ENCODE peak calls at places on chromosomes 12 and 14, in eight cellular contexts. One of them, this sample, is unnamed.

GRCh38 chr14:67395876-67396189 is 16.1 kb downstream of the PLEK2 start:
- DNase-seq in body of pancreas: no peak
- DNase-seq in Caco-2: no peak
- DNase-seq in adrenal gland: no peak
- DNase-seq in fibroblast of mammary gland: no peak
- DNase-seq in D721Med: no peak
- DNase-seq in psoas muscle: no peak
- DNase-seq in IMR-90: no peak
- DNase-seq in this sample: no peak

GRCh38 chr12:43104524-43104923 is 447.5 kb downstream of the ADAMTS20 start:
- DNase-seq in body of pancreas: no peak
- DNase-seq in Caco-2: no peak
- DNase-seq in adrenal gland: no peak
- DNase-seq in fibroblast of mammary gland: peak; percentile 80
- DNase-seq in D721Med: no peak
- DNase-seq in psoas muscle: no peak
- DNase-seq in IMR-90: peak; percentile 64
- DNase-seq in this sample: no peak

GRCh38 chr14:90298230-90298629 is 33.5 kb downstream of the NRDE2 start:
- DNase-seq in body of pancreas: no peak
- DNase-seq in Caco-2: no peak
- DNase-seq in adrenal gland: no peak
- DNase-seq in fibroblast of mammary gland: no peak
- DNase-seq in D721Med: no peak
- DNase-seq in psoas muscle: no peak
- DNase-seq in IMR-90: no peak
- DNase-seq in this sample: no peak

GRCh38 chr12:72077111-72077820 is 138.6 kb downstream of the TPH2 start:
- DNase-seq in body of pancreas: no peak
- DNase-seq in Caco-2: no peak
- DNase-seq in adrenal gland: no peak
- DNase-seq in fibroblast of mammary gland: no peak
- DNase-seq in D721Med: no peak
- DNase-seq in psoas muscle: no peak
- DNase-seq in IMR-90: no peak
- DNase-seq in this sample: no peak

GRCh38 chr12:77814361-77814760 is 16.3 kb upstream of the NAV3 start:
- DNase-seq in body of pancreas: no peak
- DNase-seq in Caco-2: no peak
- DNase-seq in adrenal gland: no peak
- DNase-seq in fibroblast of mammary gland: no peak
- DNase-seq in D721Med: no peak
- DNase-seq in psoas muscle: no peak
- DNase-seq in IMR-90: no peak
- DNase-seq in this sample: no peak

GRCh38 chr12:117119592-117120198 is 20.5 kb upstream of the TESC start:
- DNase-seq in body of pancreas: peak; percentile 53
- DNase-seq in Caco-2: peak; percentile 56
- DNase-seq in adrenal gland: no peak
- DNase-seq in fibroblast of mammary gland: no peak
- DNase-seq in D721Med: no peak
- DNase-seq in psoas muscle: peak; percentile 71
- DNase-seq in IMR-90: no peak
- DNase-seq in this sample: no peak

GRCh38 chr14:94581127-94581999 is at the start of gene SERPINA5:
- DNase-seq in body of pancreas: peak; percentile 90
- DNase-seq in Caco-2: peak; percentile 25
- DNase-seq in adrenal gland: peak; percentile 95
- DNase-seq in fibroblast of mammary gland: peak; percentile 55
- DNase-seq in D721Med: no peak
- DNase-seq in psoas muscle: peak; percentile 84
- DNase-seq in IMR-90: no peak
- DNase-seq in this sample: peak; percentile 93

GRCh38 chr14:29798078-29798477 is 129.6 kb downstream of the PRKD1 start:
- DNase-seq in body of pancreas: no peak
- DNase-seq in Caco-2: no peak
- DNase-seq in adrenal gland: no peak
- DNase-seq in fibroblast of mammary gland: no peak
- DNase-seq in D721Med: no peak
- DNase-seq in psoas muscle: no peak
- DNase-seq in IMR-90: no peak
- DNase-seq in this sample: no peak

GRCh38 chr12:114305446-114305845 is 100.5 kb downstream of the TBX5 start:
- DNase-seq in body of pancreas: no peak
- DNase-seq in Caco-2: no peak
- DNase-seq in adrenal gland: no peak
- DNase-seq in fibroblast of mammary gland: no peak
- DNase-seq in D721Med: no peak
- DNase-seq in psoas muscle: no peak
- DNase-seq in IMR-90: no peak
- DNase-seq in this sample: no peak

GRCh38 chr12:2959508-2960431 is 573 bp downstream of the TEAD4 start:
- DNase-seq in body of pancreas: peak; percentile 62
- DNase-seq in Caco-2: peak; percentile 81
- DNase-seq in adrenal gland: no peak
- DNase-seq in fibroblast of mammary gland: peak; percentile 67
- DNase-seq in D721Med: no peak
- DNase-seq in psoas muscle: peak; percentile 80
- DNase-seq in IMR-90: peak; percentile 60
- DNase-seq in this sample: no peak

GRCh38 chr12:21773263-21773741 is 1.2 kb downstream of the KCNJ8 start:
- DNase-seq in body of pancreas: peak; percentile 81
- DNase-seq in Caco-2: peak; percentile 89
- DNase-seq in adrenal gland: peak; percentile 84
- DNase-seq in fibroblast of mammary gland: peak; percentile 44
- DNase-seq in D721Med: no peak
- DNase-seq in psoas muscle: peak; percentile 72
- DNase-seq in IMR-90: peak; percentile 23
- DNase-seq in this sample: peak; percentile 88

GRCh38 chr14:89293349-89293916 is 123.6 kb downstream of the FOXN3 start:
- DNase-seq in body of pancreas: no peak
- DNase-seq in Caco-2: no peak
- DNase-seq in adrenal gland: no peak
- DNase-seq in fibroblast of mammary gland: no peak
- DNase-seq in D721Med: no peak
- DNase-seq in psoas muscle: no peak
- DNase-seq in IMR-90: no peak
- DNase-seq in this sample: no peak

GRCh38 chr12:48454675-48455074 is 17.7 kb upstream of the ANP32D start:
- DNase-seq in body of pancreas: no peak
- DNase-seq in Caco-2: peak; percentile 45
- DNase-seq in adrenal gland: no peak
- DNase-seq in fibroblast of mammary gland: peak; percentile 57
- DNase-seq in D721Med: no peak
- DNase-seq in psoas muscle: no peak
- DNase-seq in IMR-90: peak; percentile 8
- DNase-seq in this sample: no peak

GRCh38 chr12:16130359-16130758 is 147.1 kb downstream of the SLC15A5 start:
- DNase-seq in body of pancreas: no peak
- DNase-seq in Caco-2: peak; percentile 45
- DNase-seq in adrenal gland: no peak
- DNase-seq in fibroblast of mammary gland: no peak
- DNase-seq in D721Med: no peak
- DNase-seq in psoas muscle: no peak
- DNase-seq in IMR-90: no peak
- DNase-seq in this sample: no peak

GRCh38 chr12:94207467-94208432 is 59.4 kb downstream of the PLXNC1 start:
- DNase-seq in body of pancreas: no peak
- DNase-seq in Caco-2: no peak
- DNase-seq in adrenal gland: no peak
- DNase-seq in fibroblast of mammary gland: peak; percentile 50
- DNase-seq in D721Med: no peak
- DNase-seq in psoas muscle: no peak
- DNase-seq in IMR-90: no peak
- DNase-seq in this sample: no peak

GRCh38 chr14:29175706-29176105 is 409.1 kb downstream of the FOXG1 start:
- DNase-seq in body of pancreas: no peak
- DNase-seq in Caco-2: no peak
- DNase-seq in adrenal gland: no peak
- DNase-seq in fibroblast of mammary gland: no peak
- DNase-seq in D721Med: no peak
- DNase-seq in psoas muscle: no peak
- DNase-seq in IMR-90: no peak
- DNase-seq in this sample: no peak

GRCh38 chr12:8156845-8157244 is at the start of gene ZNF705A:
- DNase-seq in body of pancreas: no peak
- DNase-seq in Caco-2: no peak
- DNase-seq in adrenal gland: no peak
- DNase-seq in fibroblast of mammary gland: peak; percentile 22
- DNase-seq in D721Med: no peak
- DNase-seq in psoas muscle: no peak
- DNase-seq in IMR-90: peak; percentile 87
- DNase-seq in this sample: no peak

GRCh38 chr14:30053103-30053502 is 125.5 kb upstream of the PRKD1 start:
- DNase-seq in body of pancreas: no peak
- DNase-seq in Caco-2: no peak
- DNase-seq in adrenal gland: no peak
- DNase-seq in fibroblast of mammary gland: no peak
- DNase-seq in D721Med: no peak
- DNase-seq in psoas muscle: peak; percentile 54
- DNase-seq in IMR-90: no peak
- DNase-seq in this sample: no peak

GRCh38 chr14:54366726-54367707 is 29.8 kb upstream of the CDKN3 start:
- DNase-seq in body of pancreas: peak; percentile 52
- DNase-seq in Caco-2: peak; percentile 73
- DNase-seq in adrenal gland: peak; percentile 72
- DNase-seq in fibroblast of mammary gland: peak; percentile 59
- DNase-seq in D721Med: no peak
- DNase-seq in psoas muscle: no peak
- DNase-seq in IMR-90: peak; percentile 70
- DNase-seq in this sample: peak; percentile 38

GRCh38 chr14:76056128-76056527 is 70.6 kb downstream of the IFT43 start:
- DNase-seq in body of pancreas: no peak
- DNase-seq in Caco-2: peak; percentile 13
- DNase-seq in adrenal gland: no peak
- DNase-seq in fibroblast of mammary gland: peak; percentile 21
- DNase-seq in D721Med: no peak
- DNase-seq in psoas muscle: no peak
- DNase-seq in IMR-90: peak; percentile 4
- DNase-seq in this sample: no peak
- TF ChIP-seq CTCF in body of pancreas: no peak
- TF ChIP-seq CTCF in Caco-2: peak; percentile 46
- TF ChIP-seq CTCF in adrenal gland: no peak
- TF ChIP-seq CTCF in fibroblast of mammary gland: peak; percentile 52
- TF ChIP-seq CTCF in D721Med: peak; percentile 38
- TF ChIP-seq CTCF in psoas muscle: peak; percentile 24
- TF ChIP-seq CTCF in IMR-90: peak; percentile 43
- TF ChIP-seq CTCF in this sample: no peak

DNA sequence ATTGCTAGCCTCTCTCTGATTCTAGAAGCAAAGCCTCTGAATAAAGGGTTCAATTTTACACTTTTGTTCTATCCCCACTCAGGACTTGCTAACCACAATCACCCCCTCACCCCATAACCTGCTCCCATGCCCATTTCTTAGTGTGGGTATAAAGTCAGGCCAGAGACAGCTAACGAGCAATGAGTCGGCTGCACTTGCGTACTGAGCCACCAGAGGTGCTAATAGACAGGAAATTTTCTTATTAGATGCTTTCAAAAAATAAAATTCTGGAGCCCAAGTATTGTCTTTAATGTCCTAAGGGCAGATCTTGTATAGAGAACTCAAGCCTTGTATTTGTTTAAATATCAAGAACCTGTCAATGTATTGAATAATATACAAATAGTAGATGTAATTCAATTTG is 256.9 kb downstream of the SYT1 start:
- DNase-seq in body of pancreas: no peak
- DNase-seq in Caco-2: peak; percentile 16
- DNase-seq in adrenal gland: no peak
- DNase-seq in fibroblast of mammary gland: no peak
- DNase-seq in D721Med: no peak
- DNase-seq in psoas muscle: no peak
- DNase-seq in IMR-90: no peak
- DNase-seq in this sample: no peak
- TF ChIP-seq CTCF in body of pancreas: no peak
- TF ChIP-seq CTCF in Caco-2: peak; percentile 58
- TF ChIP-seq CTCF in adrenal gland: no peak
- TF ChIP-seq CTCF in fibroblast of mammary gland: peak; percentile 34
- TF ChIP-seq CTCF in D721Med: peak; percentile 59
- TF ChIP-seq CTCF in psoas muscle: no peak
- TF ChIP-seq CTCF in IMR-90: peak; percentile 21
- TF ChIP-seq CTCF in this sample: no peak

GRCh38 chr14:42228611-42229010 is 621.9 kb downstream of the LRFN5 start:
- DNase-seq in body of pancreas: no peak
- DNase-seq in Caco-2: no peak
- DNase-seq in adrenal gland: no peak
- DNase-seq in fibroblast of mammary gland: no peak
- DNase-seq in D721Med: no peak
- DNase-seq in psoas muscle: no peak
- DNase-seq in IMR-90: no peak
- DNase-seq in this sample: no peak

GRCh38 chr14:42229294-42229693 is 622.6 kb downstream of the LRFN5 start:
- DNase-seq in body of pancreas: no peak
- DNase-seq in Caco-2: no peak
- DNase-seq in adrenal gland: no peak
- DNase-seq in fibroblast of mammary gland: no peak
- DNase-seq in D721Med: no peak
- DNase-seq in psoas muscle: no peak
- DNase-seq in IMR-90: no peak
- DNase-seq in this sample: no peak

GRCh38 chr14:42222924-42223471 is 616.3 kb downstream of the LRFN5 start:
- DNase-seq in body of pancreas: no peak
- DNase-seq in Caco-2: no peak
- DNase-seq in adrenal gland: no peak
- DNase-seq in fibroblast of mammary gland: peak; percentile 95
- DNase-seq in D721Med: no peak
- DNase-seq in psoas muscle: no peak
- DNase-seq in IMR-90: peak; percentile 83
- DNase-seq in this sample: no peak

GRCh38 chr14:42229976-42230375 is 623.3 kb downstream of the LRFN5 start:
- DNase-seq in body of pancreas: no peak
- DNase-seq in Caco-2: no peak
- DNase-seq in adrenal gland: no peak
- DNase-seq in fibroblast of mammary gland: no peak
- DNase-seq in D721Med: no peak
- DNase-seq in psoas muscle: no peak
- DNase-seq in IMR-90: no peak
- DNase-seq in this sample: no peak

GRCh38 chr14:42224053-42224888 is 617.6 kb downstream of the LRFN5 start:
- DNase-seq in body of pancreas: peak; percentile 71
- DNase-seq in Caco-2: peak; percentile 76
- DNase-seq in adrenal gland: peak; percentile 71
- DNase-seq in fibroblast of mammary gland: peak; percentile 80
- DNase-seq in D721Med: no peak
- DNase-seq in psoas muscle: no peak
- DNase-seq in IMR-90: peak; percentile 68
- DNase-seq in this sample: peak; percentile 48
- TF ChIP-seq CTCF in body of pancreas: peak; percentile 60
- TF ChIP-seq CTCF in Caco-2: peak; percentile 76
- TF ChIP-seq CTCF in adrenal gland: peak; percentile 48
- TF ChIP-seq CTCF in fibroblast of mammary gland: peak; percentile 96
- TF ChIP-seq CTCF in D721Med: peak; percentile 86
- TF ChIP-seq CTCF in psoas muscle: peak; percentile 69
- TF ChIP-seq CTCF in IMR-90: peak; percentile 72
- TF ChIP-seq CTCF in this sample: peak; percentile 50

DNA sequence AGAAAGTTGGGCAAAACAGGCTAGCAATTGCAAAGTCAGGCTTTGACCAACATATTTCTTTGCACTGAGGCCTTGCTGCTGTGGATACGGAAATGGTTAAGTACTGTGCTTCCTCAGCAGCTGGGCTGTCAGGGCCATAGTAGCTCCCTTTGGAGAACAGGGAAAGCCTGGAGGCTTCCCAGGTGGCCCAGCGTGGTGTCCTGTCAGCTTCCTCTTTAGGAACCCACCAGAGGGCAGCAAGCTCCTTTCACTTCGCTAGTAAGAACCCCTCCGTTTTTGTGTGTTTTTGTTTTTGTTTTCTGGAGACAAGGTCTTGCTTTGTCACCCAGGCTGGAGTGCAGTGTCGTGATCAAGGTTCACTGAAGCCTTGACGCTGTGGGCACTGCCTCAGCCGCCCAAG is 1.7 kb upstream of the CFAP251 start:
- DNase-seq in body of pancreas: no peak
- DNase-seq in Caco-2: peak; percentile 30
- DNase-seq in adrenal gland: no peak
- DNase-seq in fibroblast of mammary gland: peak; percentile 56
- DNase-seq in D721Med: no peak
- DNase-seq in psoas muscle: no peak
- DNase-seq in IMR-90: peak; percentile 67
- DNase-seq in this sample: no peak
- TF ChIP-seq CTCF in body of pancreas: no peak
- TF ChIP-seq CTCF in Caco-2: peak; percentile 16
- TF ChIP-seq CTCF in adrenal gland: no peak
- TF ChIP-seq CTCF in fibroblast of mammary gland: peak; percentile 29
- TF ChIP-seq CTCF in D721Med: no peak
- TF ChIP-seq CTCF in psoas muscle: no peak
- TF ChIP-seq CTCF in IMR-90: peak; percentile 53
- TF ChIP-seq CTCF in this sample: no peak

This sample was measured in right lobe of liver.